ENCODE peak calls at places on chromosomes 16 and 17, in four cellular contexts. C is NCI-H1105; X is activated CD8-positive, alpha-beta memory T cell treated with anti-CD3 and anti-CD28 coated beads, Interleukin-2, amount 50 U/mL, for 48 hours; R is RPMI7951. G is an unnamed sample.

GRCh38 chr17:72120878-72121163 is at the start of gene SOX9:
- DNase-seq in C (peak; percentile 84), X (no peak), R (peak; percentile 96), G (peak; percentile 97)

GRCh38 chr17:30964878-30965277 is 6.0 kb upstream of the RNF135 start:
- DNase-seq in C (no peak), X (no peak), R (peak; percentile 23), G (no peak)

GRCh38 chr17:73633736-73634135 is 10.5 kb downstream of the SDK2 start:
- DNase-seq in C (no peak), X (no peak), R (no peak), G (no peak)

GRCh38 chr16:10332301-10332700 is 53.6 kb upstream of the ATF7IP2 start:
- DNase-seq in C (no peak), X (no peak), R (no peak), G (no peak)

GRCh38 chr17:78342438-78343098 is 17.3 kb downstream of the SOCS3 start:
- DNase-seq in C (no peak), X (no peak), R (peak; percentile 92), G (no peak)

GRCh38 chr17:51461578-51462004 is 201.2 kb downstream of the UTP18 start:
- DNase-seq in C (peak; percentile 50), X (peak; percentile 74), R (peak; percentile 72), G (no peak)

GRCh38 chr17:62064791-62065563 is at the start of gene MED13:
- DNase-seq in C (peak; percentile 4), X (peak; percentile 80), R (peak; percentile 48), G (peak; percentile 66)

GRCh38 chr17:60392845-60393702 is 1.1 kb upstream of the USP32 start:
- DNase-seq in C (peak; percentile 55), X (peak; percentile 63), R (peak; percentile 64), G (no peak)

GRCh38 chr17:78442648-78443128 is 64.2 kb downstream of the PGS1 start:
- DNase-seq in C (no peak), X (no peak), R (no peak), G (no peak)

GRCh38 chr16:12186774-12187335 is 210.3 kb downstream of the SNX29 start:
- DNase-seq in C (no peak), X (no peak), R (no peak), G (no peak)

GRCh38 chr16:4386452-4386813 is 14.8 kb downstream of the VASN start:
- DNase-seq in C (no peak), X (no peak), R (no peak), G (no peak)

GRCh38 chr16:84144301-84144858 is 597 bp downstream of the HSDL1 start:
- DNase-seq in C (no peak), X (peak; percentile 70), R (no peak), G (no peak)

GRCh38 chr17:47703191-47703591 is 9.2 kb downstream of the TBKBP1 start:
- DNase-seq in C (no peak), X (peak; percentile 79), R (no peak), G (peak; percentile 51)

GRCh38 chr16:66924527-66925321 is 611 bp downstream of the RRAD start:
- DNase-seq in C (no peak), X (peak; percentile 78), R (no peak), G (no peak)

GRCh38 chr17:82871056-82871775 is 31.4 kb upstream of the ZNF750 start:
- DNase-seq in C (no peak), X (no peak), R (no peak), G (peak; percentile 41)

GRCh38 chr17:72370819-72371218 is 250.0 kb downstream of the SOX9 start:
- DNase-seq in C (no peak), X (no peak), R (peak; percentile 75), G (no peak)

GRCh38 chr17:9240659-9241370 is 219.5 kb downstream of the NTN1 start:
- DNase-seq in C (no peak), X (no peak), R (no peak), G (no peak)

GRCh38 chr17:79628861-79629547 is 18.2 kb upstream of the RBFOX3 start:
- DNase-seq in C (no peak), X (no peak), R (no peak), G (peak; percentile 40)

GRCh38 chr17:63406689-63407330 is 39.3 kb downstream of the CYB561 start:
- DNase-seq in C (peak; percentile 67), X (no peak), R (peak; percentile 77), G (no peak)

GRCh38 chr17:80133626-80133970 is 13.3 kb downstream of the EIF4A3 start:
- DNase-seq in C (no peak), X (peak; percentile 46), R (no peak), G (no peak)

GRCh38 chr16:66223176-66223780 is 143.2 kb upstream of the CDH5 start:
- DNase-seq in C (no peak), X (no peak), R (no peak), G (no peak)

GRCh38 chr17:39224778-39225307 is 902 bp downstream of the STAC2 start:
- DNase-seq in C (no peak), X (no peak), R (no peak), G (no peak)

GRCh38 chr16:82924075-82924854 is 297.5 kb downstream of the CDH13 start:
- DNase-seq in C (no peak), X (no peak), R (peak; percentile 34), G (no peak)

GRCh38 chr16:50263940-50264929 is 2.1 kb upstream of the ADCY7 start:
- DNase-seq in C (no peak), X (peak; percentile 70), R (peak; percentile 53), G (no peak)

GRCh38 chr17:40461774-40462342 is 18.6 kb downstream of the IGFBP4 start:
- DNase-seq in C (no peak), X (no peak), R (no peak), G (no peak)

GRCh38 chr16:27472091-27473020 is 70.4 kb downstream of the IL21R start:
- DNase-seq in C (no peak), X (no peak), R (peak; percentile 46), G (no peak)

GRCh38 chr17:56866496-56866895 is 32.5 kb downstream of the DGKE start:
- DNase-seq in C (no peak), X (no peak), R (peak; percentile 10), G (no peak)

GRCh38 chr16:1097800-1098199 is 1.8 kb upstream of the C1QTNF8 start:
- DNase-seq in C (no peak), X (no peak), R (no peak), G (no peak)

GRCh38 chr16:84561291-84561690 is 56.6 kb downstream of the COTL1 start:
- DNase-seq in C (no peak), X (no peak), R (no peak), G (no peak)

GRCh38 chr16:27268376-27269299 is at the start of gene NSMCE1:
- DNase-seq in C (peak; percentile 89), X (peak; percentile 98), R (peak; percentile 93), G (peak; percentile 94)

GRCh38 chr17:48457080-48457836 is 27.2 kb upstream of the SKAP1 start:
- DNase-seq in C (peak; percentile 51), X (peak; percentile 85), R (peak; percentile 46), G (no peak)

GRCh38 chr17:2292100-2292499 is 11.5 kb downstream of the SMG6 start:
- DNase-seq in C (no peak), X (no peak), R (no peak), G (no peak)

GRCh38 chr16:442976-443375 is 17.5 kb downstream of the RAB11FIP3 start:
- DNase-seq in C (no peak), X (no peak), R (no peak), G (no peak)

GRCh38 chr16:21684199-21684598 is 20.4 kb downstream of the OTOA start:
- DNase-seq in C (no peak), X (peak; percentile 82), R (no peak), G (no peak)

GRCh38 chr16:64545769-64546168 is 576.1 kb downstream of the CDH11 start:
- DNase-seq in C (no peak), X (no peak), R (no peak), G (no peak)

GRCh38 chr17:49899588-49899987 is 51.7 kb upstream of the TAC4 start:
- DNase-seq in C (no peak), X (no peak), R (no peak), G (no peak)

GRCh38 chr16:49639739-49640388 is 216.0 kb downstream of the ZNF423 start:
- DNase-seq in C (no peak), X (no peak), R (no peak), G (no peak)